ENCODE peak calls at places on chromosomes 4 and X, in four cellular contexts. K is heart left ventricle, F is esophagus muscularis mucosa, L is Peyer's patch. R is an unnamed sample. For H3K9me3, the result is how much of the 10 kb centered on the place peaks cover.

GRCh38 chr4:65865489-65865888 is 195.2 kb upstream of the EPHA5 start:
- DNase-seq in L (no peak), F (no peak), K (no peak), R (no peak)

GRCh38 chr4:151014521-151015457 is at the start of gene LRBA:
- DNase-seq in L (peak), F (peak), K (peak), R (peak)

GRCh38 chrX:24498975-24499374 is 33.9 kb downstream of the PDK3 start:
- DNase-seq in K (no peak), F (no peak), L (no peak), R (no peak)

GRCh38 chrX:10741496-10742048 is 121.2 kb upstream of the MID1 start:
- DNase-seq in L (no peak), K (no peak), F (no peak), R (no peak)

GRCh38 chr4:166198516-166198915 is 325.5 kb downstream of the TLL1 start:
- DNase-seq in L (no peak), K (no peak), F (no peak), R (no peak)

GRCh38 chrX:23803931-23804381 is 21.0 kb downstream of the SAT1 start:
- DNase-seq in F (no peak), K (peak), L (no peak), R (peak)

GRCh38 chr4:82594466-82594865 is 32.7 kb upstream of the TMEM150C start:
- DNase-seq in K (no peak), L (no peak), F (no peak), R (no peak)

GRCh38 chrX:119885554-119886428 is 9.9 kb upstream of the AKAP14 start:
- DNase-seq in F (no peak), K (no peak), L (no peak), R (no peak)

GRCh38 chr4:39706829-39707511 is 9.0 kb downstream of the UBE2K start:
- DNase-seq in K (no peak), L (no peak), F (no peak), R (no peak)

GRCh38 chr4:103498161-103499070 is 221.4 kb downstream of the TACR3 start:
- DNase-seq in L (no peak), F (no peak), K (no peak), R (no peak)

GRCh38 chr4:142777045-142777743 is 68.9 kb downstream of the INPP4B start:
- DNase-seq in F (no peak), L (peak), K (no peak), R (no peak)

GRCh38 chrX:49155900-49156837 is 6.4 kb upstream of the MAGIX start:
- DNase-seq in F (peak), L (peak), K (peak), R (peak)
- TF ChIP-seq POLR2A in F (no peak), L (peak), K (peak), R (no peak)

GRCh38 chr4:19930742-19931141 is 321.0 kb upstream of the SLIT2 start:
- DNase-seq in F (no peak), L (no peak), K (no peak), R (no peak)
- H3K9me3 ChIP-seq in F (under half), L (under half), K (under half), R (under half)

DNA sequence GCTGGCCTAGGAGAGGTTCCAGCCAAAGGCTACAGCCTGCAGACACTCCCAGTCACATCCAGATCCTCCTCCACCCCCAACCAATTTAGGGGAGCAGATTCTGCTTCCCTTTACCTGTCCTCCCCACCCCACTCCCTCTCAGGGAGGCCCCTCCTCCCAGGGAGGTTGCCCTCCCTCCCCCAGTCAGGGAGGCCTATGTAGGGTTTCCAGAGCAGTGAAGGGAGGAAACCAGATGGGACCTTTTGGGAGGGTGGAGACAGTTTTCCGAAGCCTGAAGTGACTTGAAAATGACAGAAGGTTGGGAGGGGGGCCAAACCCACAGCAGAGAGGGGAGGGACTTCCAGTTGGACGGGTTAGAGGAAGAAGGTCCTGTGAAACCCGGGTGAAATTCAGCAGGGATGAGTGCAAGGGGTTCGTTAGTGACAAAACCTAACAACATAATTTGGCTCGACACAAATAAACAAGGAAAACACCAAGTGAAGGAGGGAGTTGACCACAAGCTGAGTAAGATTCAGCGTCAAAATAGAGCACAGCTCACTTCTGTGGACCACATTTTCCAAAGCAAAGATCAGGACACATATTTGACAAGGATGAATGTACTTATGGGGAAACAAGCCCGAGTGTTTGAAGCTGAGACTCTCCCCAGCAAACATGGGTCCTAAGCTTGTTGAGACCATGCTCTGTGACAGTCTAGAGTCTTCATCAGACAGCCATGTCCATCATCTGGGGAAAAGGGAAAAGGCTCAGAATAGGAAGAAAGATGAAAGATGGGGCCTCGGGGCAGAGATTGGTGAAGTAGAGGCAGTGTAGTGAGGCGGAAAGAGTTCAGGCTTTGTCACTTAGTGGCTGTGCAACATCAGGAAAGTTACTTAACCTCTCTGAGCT is 46.4 kb downstream of the PRPS1 start:
- DNase-seq in K (peak), F (peak), L (peak), R (peak)
- TF ChIP-seq POLR2A in K (peak), F (no peak), L (no peak), R (no peak)

DNA sequence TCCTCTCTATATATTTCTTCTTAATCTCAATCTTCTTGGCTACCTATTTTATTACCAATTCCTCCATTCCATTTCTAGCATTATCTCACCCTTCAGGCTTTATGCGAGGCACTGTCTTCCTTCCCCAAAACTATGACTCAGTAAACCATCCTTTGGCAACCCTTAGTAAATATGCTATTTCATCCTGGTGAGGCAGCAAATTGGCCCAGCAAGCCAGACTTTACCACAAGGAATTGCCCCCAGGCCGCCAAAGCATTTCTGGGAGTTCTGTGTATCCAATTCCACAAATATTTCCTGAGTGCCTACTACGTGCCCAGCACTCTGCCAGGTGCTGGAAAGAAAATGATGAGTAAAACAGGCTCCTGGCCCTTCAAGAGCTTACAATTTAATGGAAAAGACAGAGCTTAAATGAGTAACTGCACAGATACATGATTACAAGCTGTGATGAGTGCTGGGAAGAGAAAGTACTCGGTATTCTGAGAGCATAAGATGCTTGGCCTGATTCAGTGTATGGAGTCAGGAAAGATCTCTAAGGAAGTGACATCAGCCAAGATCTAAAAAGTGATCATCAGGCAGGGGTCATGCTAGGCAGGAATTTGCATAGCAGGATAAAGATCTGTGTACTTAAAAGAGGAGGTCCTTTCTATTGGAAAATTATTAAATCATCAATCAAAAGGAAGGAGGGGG is 193.8 kb downstream of the ADAMTS3 start:
- DNase-seq in L (no peak), F (no peak), K (no peak), R (no peak)
- H3K9me3 ChIP-seq in L (under half), F (under half), K (under half), R (under half)

GRCh38 chr4:87087015-87087920 is 133.2 kb downstream of the KLHL8 start:
- DNase-seq in F (no peak), L (no peak), K (no peak), R (no peak)
- TF ChIP-seq POLR2A in F (no peak), L (no peak), K (no peak), R (no peak)

GRCh38 chrX:154369453-154370299 is 4.8 kb downstream of the FLNA start:
- DNase-seq in F (peak), L (peak), K (peak), R (peak)
- H3K9me3 ChIP-seq in F (under half), L (under half), K (under half), R (under half)

GRCh38 chr4:184283659-184284335 is 66.1 kb upstream of the ENPP6 start:
- DNase-seq in F (peak), K (no peak), L (no peak), R (no peak)
- TF ChIP-seq POLR2A in F (no peak), K (no peak), L (no peak), R (no peak)

GRCh38 chr4:24394041-24394440 is 190.3 kb downstream of the DHX15 start:
- DNase-seq in L (no peak), F (no peak), K (no peak), R (no peak)
- H3K9me3 ChIP-seq in L (under half), F (under half), K (under half), R (under half)

GRCh38 chrX:132389480-132389879 is 99.4 kb downstream of the MBNL3 start:
- DNase-seq in F (no peak), K (no peak), L (no peak), R (no peak)
- TF ChIP-seq POLR2A in F (no peak), K (no peak), L (no peak), R (no peak)

DNA sequence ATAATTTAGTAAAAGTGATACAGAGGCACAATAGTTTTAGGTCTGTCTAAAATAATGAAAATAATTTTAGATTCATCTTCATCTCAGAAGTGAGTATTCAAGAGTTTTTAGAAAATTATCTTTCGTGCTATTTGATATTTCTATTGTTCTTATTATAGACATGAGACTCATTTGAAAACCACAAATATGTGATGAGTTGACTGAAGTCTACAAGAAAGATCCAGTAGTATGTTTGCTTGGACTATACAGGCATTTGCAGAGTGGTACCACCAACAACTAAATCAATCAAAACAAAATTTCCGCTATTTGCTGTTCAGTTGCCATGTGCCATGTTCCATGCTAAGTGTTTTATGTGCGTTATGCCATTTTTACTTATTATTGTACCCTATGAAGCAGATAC is 1318.5 kb downstream of the STIM2 start:
- DNase-seq in F (no peak), L (no peak), K (no peak), R (no peak)
- H3K9me3 ChIP-seq in F (under half), L (under half), K (under half), R (under half)